ENCODE peak calls at places on chromosomes 16 and 17, in four cellular contexts. J, H, L and T are unnamed samples.

GRCh38 chr16:29126057-29126494 is 141.2 kb downstream of the LAT start:
- DNase-seq in J (no peak), H (no peak), L (no peak), T (no peak)

GRCh38 chr17:28925912-28926365 is 23.1 kb upstream of the DHRS13 start:
- DNase-seq in J (peak; percentile 23), H (peak; percentile 20), L (no peak), T (no peak)

GRCh38 chr17:57519199-57519598 is 225.9 kb downstream of the CCDC182 start:
- DNase-seq in J (no peak), H (no peak), L (no peak), T (no peak)

GRCh38 chr17:56918916-56919315 is 5.1 kb upstream of the TRIM25 start:
- DNase-seq in J (no peak), H (no peak), L (no peak), T (no peak)

GRCh38 chr17:63930951-63931575 is 1.1 kb downstream of the CD79B start:
- DNase-seq in J (no peak), H (peak; percentile 35), L (no peak), T (no peak)

GRCh38 chr17:47738178-47738577 is 5.1 kb downstream of the TBX21 start:
- DNase-seq in J (no peak), H (no peak), L (no peak), T (no peak)

GRCh38 chr17:81043725-81044427 is 8.9 kb downstream of the BAIAP2 start:
- DNase-seq in J (no peak), H (no peak), L (no peak), T (no peak)

GRCh38 chr17:82696916-82697807 is 1.3 kb downstream of the RAB40B start:
- DNase-seq in J (no peak), H (no peak), L (no peak), T (peak; percentile 87)

GRCh38 chr16:65406076-65406475 is 284.2 kb upstream of the CDH11 start:
- DNase-seq in J (no peak), H (no peak), L (no peak), T (no peak)

GRCh38 chr17:28946239-28946638 is 5.1 kb downstream of the PHF12 start:
- DNase-seq in J (no peak), H (no peak), L (no peak), T (no peak)

GRCh38 chr16:49986351-49987124 is 38.5 kb upstream of the CNEP1R1 start:
- DNase-seq in J (no peak), H (no peak), L (no peak), T (no peak)

GRCh38 chr16:58385218-58385773 is 7.0 kb upstream of the GINS3 start:
- DNase-seq in J (no peak), H (no peak), L (no peak), T (no peak)

GRCh38 chr17:64281962-64282752 is 19.1 kb upstream of the TEX2 start:
- DNase-seq in J (peak; percentile 23), H (peak; percentile 11), L (no peak), T (peak; percentile 47)

GRCh38 chr17:883586-883962 is 96.0 kb downstream of the NXN start:
- DNase-seq in J (no peak), H (no peak), L (no peak), T (no peak)